ENCODE peak calls at places on chromosomes 2 and 18, in four cellular contexts. One of them, this sample, is unnamed.

GRCh38 chr2:14633451-14634211 is 1.1 kb downstream of the LRATD1 start:
- DNase-seq in HepG2: no peak
- DNase-seq in GM12878: no peak
- DNase-seq in K562: no peak
- DNase-seq in this sample: no peak

GRCh38 chr2:83873110-83873509 is 586.0 kb downstream of the SUCLG1 start:
- DNase-seq in GM12878: no peak
- DNase-seq in K562: no peak
- DNase-seq in HepG2: no peak
- DNase-seq in this sample: no peak

GRCh38 chr2:189613077-189613636 is 32.6 kb upstream of the SLC40A1 start:
- DNase-seq in GM12878: no peak
- DNase-seq in HepG2: peak
- DNase-seq in K562: peak
- DNase-seq in this sample: no peak

GRCh38 chr2:197850882-197851281 is 46.5 kb downstream of the PLCL1 start:
- DNase-seq in GM12878: no peak
- DNase-seq in K562: no peak
- DNase-seq in HepG2: no peak
- DNase-seq in this sample: no peak

GRCh38 chr2:179263015-179263414 is 1.6 kb downstream of the SESTD1 start:
- DNase-seq in GM12878: no peak
- DNase-seq in HepG2: peak
- DNase-seq in K562: no peak
- DNase-seq in this sample: no peak

GRCh38 chr2:172098650-172099471 is 3.8 kb downstream of the DLX2 start:
- DNase-seq in K562: peak
- DNase-seq in HepG2: peak
- DNase-seq in GM12878: no peak
- DNase-seq in this sample: no peak

GRCh38 chr18:49094136-49094535 is 143.4 kb upstream of the SMAD7 start:
- DNase-seq in K562: no peak
- DNase-seq in GM12878: no peak
- DNase-seq in HepG2: no peak
- DNase-seq in this sample: no peak

GRCh38 chr2:137870682-137871081 is 93.6 kb upstream of the HNMT start:
- DNase-seq in HepG2: no peak
- DNase-seq in K562: no peak
- DNase-seq in GM12878: no peak
- DNase-seq in this sample: no peak

GRCh38 chr18:21057112-21057511 is 54.5 kb downstream of the ROCK1 start:
- DNase-seq in K562: no peak
- DNase-seq in GM12878: no peak
- DNase-seq in HepG2: no peak
- DNase-seq in this sample: no peak

GRCh38 chr2:162282765-162283425 is 35.6 kb downstream of the IFIH1 start:
- DNase-seq in GM12878: no peak
- DNase-seq in K562: no peak
- DNase-seq in HepG2: no peak
- DNase-seq in this sample: no peak

GRCh38 chr2:177747384-177747783 is 325.2 kb downstream of the PDE11A start:
- DNase-seq in HepG2: no peak
- DNase-seq in GM12878: no peak
- DNase-seq in K562: no peak
- DNase-seq in this sample: no peak

GRCh38 chr2:122822319-122822718 is 1066.9 kb downstream of the TSN start:
- DNase-seq in HepG2: no peak
- DNase-seq in GM12878: no peak
- DNase-seq in K562: no peak
- DNase-seq in this sample: no peak

GRCh38 chr2:24400207-24400907 is 40.0 kb upstream of the ITSN2 start:
- DNase-seq in GM12878: no peak
- DNase-seq in K562: no peak
- DNase-seq in HepG2: no peak
- DNase-seq in this sample: no peak

DNA sequence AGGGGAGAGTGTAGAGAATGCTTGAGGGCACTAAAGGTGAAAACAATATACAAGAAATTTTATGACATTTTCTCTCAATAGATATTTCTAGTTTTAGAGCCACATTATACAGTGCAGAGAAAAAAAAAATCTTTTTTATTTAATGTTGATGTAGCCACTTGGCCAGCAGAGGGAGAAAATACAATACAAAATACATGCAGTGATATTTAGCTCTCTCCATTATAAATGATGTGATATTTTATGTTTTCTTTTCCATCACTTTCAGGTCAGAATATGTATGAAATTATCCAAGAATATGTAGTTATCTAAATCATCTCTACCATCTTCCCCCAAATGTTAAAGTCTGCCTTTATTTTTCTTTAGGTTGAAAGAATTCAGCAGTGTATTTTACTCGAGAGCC is 533.6 kb upstream of the FSHR start:
- DNase-seq in HepG2: no peak
- DNase-seq in K562: no peak
- DNase-seq in GM12878: no peak
- DNase-seq in this sample: no peak
- TF ChIP-seq MAX in HepG2: no peak
- TF ChIP-seq MAX in K562: no peak
- TF ChIP-seq MAX in GM12878: no peak
- TF ChIP-seq MAX in this sample: no peak

GRCh38 chr2:6183231-6183630 is 491.0 kb downstream of the SOX11 start:
- DNase-seq in K562: no peak
- DNase-seq in GM12878: no peak
- DNase-seq in HepG2: no peak
- DNase-seq in this sample: no peak

GRCh38 chr2:6184532-6185302 is 492.5 kb downstream of the SOX11 start:
- DNase-seq in HepG2: peak
- DNase-seq in K562: no peak
- DNase-seq in GM12878: no peak
- DNase-seq in this sample: no peak

GRCh38 chr2:6177796-6178195 is 485.6 kb downstream of the SOX11 start:
- DNase-seq in K562: no peak
- DNase-seq in GM12878: no peak
- DNase-seq in HepG2: no peak
- DNase-seq in this sample: no peak

GRCh38 chr2:6186332-6187100 is 494.3 kb downstream of the SOX11 start:
- DNase-seq in GM12878: no peak
- DNase-seq in HepG2: peak
- DNase-seq in K562: no peak
- DNase-seq in this sample: no peak

DNA sequence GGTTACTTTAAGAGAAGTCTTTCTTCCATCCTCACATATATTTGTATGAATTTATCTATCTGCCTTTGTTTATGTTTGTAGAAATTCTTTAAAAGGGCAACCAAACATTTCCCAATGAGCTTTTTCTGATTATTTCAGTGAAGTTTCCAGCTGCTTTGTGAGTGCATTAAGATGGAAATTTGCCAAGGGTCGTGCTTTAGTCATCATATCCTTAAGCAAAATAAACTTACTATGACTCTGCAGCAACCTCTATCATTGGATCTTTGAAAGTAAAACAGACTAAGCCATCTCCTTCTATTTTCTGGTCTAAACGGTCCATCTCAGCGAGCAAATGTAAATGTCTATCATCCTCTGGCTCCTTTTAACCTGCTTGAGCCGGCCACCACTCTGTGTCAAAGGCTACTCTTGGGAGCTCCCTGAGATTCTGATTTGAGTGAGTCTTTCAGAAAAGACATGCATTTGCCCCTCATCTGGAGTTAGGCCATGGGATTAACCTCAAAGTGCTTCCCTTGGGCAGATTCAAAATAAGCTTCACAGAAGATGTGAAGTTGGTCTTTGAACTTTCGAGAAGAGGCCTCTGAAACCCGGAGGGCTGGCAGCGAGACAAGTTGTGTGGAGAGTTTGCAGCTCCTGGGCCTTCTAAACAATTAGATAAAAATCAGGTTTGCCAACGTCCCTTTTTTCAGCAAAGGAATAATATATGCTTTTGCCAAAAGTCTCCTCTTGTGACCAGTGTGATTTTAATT is 489.5 kb downstream of the SOX11 start:
- DNase-seq in GM12878: no peak
- DNase-seq in K562: no peak
- DNase-seq in HepG2: no peak
- DNase-seq in this sample: no peak
- TF ChIP-seq ATF3 in GM12878: no peak
- TF ChIP-seq ATF3 in K562: no peak
- TF ChIP-seq ATF3 in HepG2: no peak
- TF ChIP-seq ATF3 in this sample: no peak

GRCh38 chr2:198928026-198928425 is 529.7 kb downstream of the SATB2 start:
- DNase-seq in K562: no peak
- DNase-seq in HepG2: no peak
- DNase-seq in GM12878: no peak
- DNase-seq in this sample: no peak
- TF ChIP-seq REST in K562: no peak
- TF ChIP-seq REST in HepG2: no peak
- TF ChIP-seq REST in GM12878: no peak
- TF ChIP-seq REST in this sample: no peak

DNA sequence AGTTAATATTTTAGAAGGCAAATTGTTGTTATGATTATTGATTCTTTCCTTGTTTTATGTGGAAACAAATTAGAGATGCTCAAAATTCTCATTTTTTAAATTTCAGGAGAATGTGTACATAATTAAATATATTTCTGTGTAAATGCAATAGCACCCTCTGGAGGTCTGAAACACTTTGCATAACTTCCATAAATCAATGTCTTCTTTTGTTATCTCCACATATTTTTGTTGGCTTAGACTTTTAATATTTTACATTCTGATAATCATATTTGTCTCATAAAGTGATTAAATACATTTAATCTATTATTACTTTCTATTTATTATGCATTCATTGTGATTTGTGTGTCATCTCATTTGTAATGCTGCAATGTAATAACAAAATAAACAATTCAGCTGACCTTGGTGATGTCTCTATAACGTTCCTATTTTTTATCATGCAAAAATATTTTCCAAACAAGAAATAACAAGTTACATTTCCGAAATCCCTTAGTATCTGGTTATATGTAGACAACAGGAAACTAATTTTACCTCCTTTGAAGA is 201.8 kb upstream of the GALNT5 start:
- DNase-seq in GM12878: no peak
- DNase-seq in K562: no peak
- DNase-seq in HepG2: peak
- DNase-seq in this sample: peak
- TF ChIP-seq MAX in GM12878: no peak
- TF ChIP-seq MAX in K562: no peak
- TF ChIP-seq MAX in HepG2: no peak
- TF ChIP-seq MAX in this sample: no peak

DNA sequence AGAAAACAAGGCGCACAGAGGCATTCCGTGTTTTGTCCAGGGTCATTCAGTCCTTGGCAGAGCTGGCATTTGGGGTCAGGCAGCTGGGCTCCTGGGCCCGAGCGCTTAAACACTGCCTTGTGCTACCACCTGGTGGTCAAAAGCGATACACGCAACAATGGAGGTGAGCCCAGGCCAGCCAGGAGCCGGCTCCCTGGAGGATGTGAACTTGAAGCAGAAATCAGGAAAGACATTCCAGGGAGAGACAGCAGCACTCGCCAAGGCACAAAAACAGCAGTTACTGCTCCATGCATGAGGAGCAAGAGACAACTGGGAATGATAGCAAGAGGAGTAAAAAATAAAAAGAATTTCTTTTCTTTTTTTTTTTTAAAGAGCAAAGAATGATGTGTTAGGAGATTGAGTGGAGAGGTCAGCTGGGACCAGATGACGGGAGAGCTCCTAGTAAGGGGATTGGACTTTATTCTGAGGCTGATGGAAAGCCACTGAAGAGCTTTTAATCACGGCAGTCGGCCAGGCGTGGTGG is 20.7 kb downstream of the SCYGR8 start:
- DNase-seq in GM12878: no peak
- DNase-seq in HepG2: peak
- DNase-seq in K562: peak
- DNase-seq in this sample: peak
- TF ChIP-seq ATF3 in GM12878: no peak
- TF ChIP-seq ATF3 in HepG2: no peak
- TF ChIP-seq ATF3 in K562: no peak
- TF ChIP-seq ATF3 in this sample: no peak

GRCh38 chr18:8949206-8949605 is 153.3 kb upstream of the NDUFV2 start:
- DNase-seq in K562: no peak
- DNase-seq in HepG2: no peak
- DNase-seq in GM12878: no peak
- DNase-seq in this sample: no peak
- TF ChIP-seq REST in K562: no peak
- TF ChIP-seq REST in HepG2: no peak
- TF ChIP-seq REST in GM12878: no peak
- TF ChIP-seq REST in this sample: no peak

DNA sequence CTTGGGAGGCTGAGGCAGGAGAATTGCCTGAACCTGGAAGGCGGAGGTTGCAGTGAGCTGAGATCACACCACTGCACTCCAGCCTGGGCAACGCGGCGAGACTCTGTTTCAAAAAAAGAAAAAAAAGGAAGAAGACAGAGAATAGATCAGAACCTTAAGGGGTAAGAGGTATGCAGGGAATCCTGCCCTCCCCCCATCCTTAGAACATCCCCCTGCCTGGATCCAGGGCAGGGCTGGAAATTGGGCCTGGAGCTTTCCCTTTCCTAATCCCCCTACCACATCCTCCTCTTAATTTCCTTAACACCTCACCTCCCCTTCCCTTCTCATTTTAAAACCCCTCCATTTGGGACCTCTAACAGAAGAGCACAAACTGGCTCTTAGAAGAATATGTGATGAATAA is 56.5 kb downstream of the RNU4ATAC start:
- DNase-seq in K562: no peak
- DNase-seq in GM12878: no peak
- DNase-seq in HepG2: no peak
- DNase-seq in this sample: no peak
- TF ChIP-seq MAX in K562: no peak
- TF ChIP-seq MAX in GM12878: no peak
- TF ChIP-seq MAX in HepG2: no peak
- TF ChIP-seq MAX in this sample: no peak

GRCh38 chr2:119441376-119442231 is 9.9 kb downstream of the TMEM37 start:
- DNase-seq in GM12878: no peak
- DNase-seq in K562: no peak
- DNase-seq in HepG2: no peak
- DNase-seq in this sample: no peak

GRCh38 chr2:119440501-119440870 is 8.8 kb downstream of the TMEM37 start:
- DNase-seq in K562: no peak
- DNase-seq in HepG2: no peak
- DNase-seq in GM12878: no peak
- DNase-seq in this sample: no peak

GRCh38 chr2:119442850-119443249 is 11.2 kb downstream of the TMEM37 start:
- DNase-seq in K562: no peak
- DNase-seq in GM12878: no peak
- DNase-seq in HepG2: no peak
- DNase-seq in this sample: no peak

GRCh38 chr2:119439574-119440500 is 8.2 kb downstream of the TMEM37 start:
- DNase-seq in GM12878: no peak
- DNase-seq in HepG2: no peak
- DNase-seq in K562: no peak
- DNase-seq in this sample: no peak

GRCh38 chr2:119440873-119441272 is 9.2 kb downstream of the TMEM37 start:
- DNase-seq in HepG2: no peak
- DNase-seq in GM12878: no peak
- DNase-seq in K562: no peak
- DNase-seq in this sample: no peak
- TF ChIP-seq ATF3 in HepG2: no peak
- TF ChIP-seq ATF3 in GM12878: no peak
- TF ChIP-seq ATF3 in K562: no peak
- TF ChIP-seq ATF3 in this sample: no peak